ENCODE peak calls at places on chromosome 16, in ten cellular contexts. W, U, D, L, K, Y, Z, G, H and P are unnamed samples.

GRCh38 chr16:29675811-29676643 is 3.0 kb upstream of the QPRT start:
- DNase-seq in W (peak), K (no peak), H (no peak), Y (peak), U (peak), Z (no peak), D (no peak), G (no peak), L (no peak), P (peak)

GRCh38 chr16:84751947-84752346 is 52.1 kb downstream of the USP10 start:
- DNase-seq in D (no peak), Z (no peak), U (no peak), H (no peak), Y (no peak), L (peak), W (no peak), G (no peak), K (no peak), P (peak)

GRCh38 chr16:78869492-78869891 is 731.0 kb downstream of the MAF start:
- DNase-seq in G (no peak), Z (no peak), D (no peak), U (no peak), Y (no peak), W (no peak), L (no peak), H (no peak), K (no peak), P (no peak)

GRCh38 chr16:12613131-12613991 is 190.3 kb downstream of the CPPED1 start:
- DNase-seq in Z (no peak), Y (no peak), L (peak), D (no peak), U (no peak), H (no peak), W (peak), G (no peak), K (no peak), P (peak)

GRCh38 chr16:52861614-52862022 is 191.1 kb downstream of the CHD9NB start:
- DNase-seq in D (no peak), H (no peak), Z (no peak), K (peak), Y (peak), W (no peak), L (no peak), U (peak), G (no peak), P (peak)

GRCh38 chr16:82855471-82855870 is 228.7 kb downstream of the CDH13 start:
- DNase-seq in H (no peak), G (no peak), W (no peak), L (no peak), U (no peak), D (no peak), K (no peak), Z (no peak), Y (no peak), P (no peak)

GRCh38 chr16:4529085-4530060 is 9.2 kb downstream of the CDIP1 start:
- DNase-seq in D (no peak), K (peak), W (peak), U (peak), Z (no peak), L (peak), G (no peak), H (no peak), Y (no peak), P (no peak)

GRCh38 chr16:70646260-70647241 is at the start of gene IL34:
- DNase-seq in Z (peak), U (no peak), L (no peak), K (peak), W (no peak), H (no peak), D (no peak), Y (peak), G (peak), P (no peak)

GRCh38 chr16:27257271-27257670 is 11.3 kb downstream of the NSMCE1 start:
- DNase-seq in Y (no peak), U (no peak), L (no peak), K (no peak), H (no peak), G (no peak), W (no peak), D (no peak), Z (peak), P (no peak)

GRCh38 chr16:87344931-87345631 is 27.9 kb upstream of the C16orf95 start:
- DNase-seq in D (no peak), U (no peak), Z (no peak), Y (peak), G (no peak), K (peak), W (no peak), L (peak), H (no peak), P (no peak)

GRCh38 chr16:85413713-85414663 is 199.1 kb upstream of the GSE1 start:
- DNase-seq in U (no peak), Z (no peak), W (no peak), Y (no peak), G (peak), K (no peak), H (no peak), D (no peak), L (peak), P (no peak)

GRCh38 chr16:46844771-46845170 is 13.8 kb upstream of the C16orf87 start:
- DNase-seq in L (no peak), Y (no peak), D (no peak), G (no peak), K (no peak), H (no peak), Z (no peak), U (peak), W (no peak), P (no peak)

GRCh38 chr16:83530293-83530692 is 277.5 kb upstream of the HSBP1 start:
- DNase-seq in K (no peak), D (no peak), Y (no peak), W (no peak), G (no peak), U (peak), L (no peak), H (no peak), Z (no peak), P (no peak)

GRCh38 chr16:57906385-57907316 is 64.3 kb downstream of the CNGB1 start:
- DNase-seq in L (peak), Y (no peak), G (no peak), Z (no peak), H (no peak), W (no peak), K (no peak), U (no peak), D (peak), P (no peak)

GRCh38 chr16:75559564-75560372 is 3.7 kb upstream of the TMEM231 start:
- DNase-seq in G (no peak), Z (no peak), H (no peak), D (no peak), L (no peak), Y (peak), W (peak), K (no peak), U (peak), P (no peak)

GRCh38 chr16:85988723-85989313 is 89.9 kb downstream of the IRF8 start:
- DNase-seq in Y (no peak), W (peak), H (no peak), L (peak), D (no peak), Z (peak), K (no peak), G (no peak), U (no peak), P (no peak)

GRCh38 chr16:4608704-4608980 is 6.0 kb downstream of the UBALD1 start:
- DNase-seq in K (no peak), Y (no peak), U (no peak), D (no peak), W (no peak), L (no peak), G (no peak), H (no peak), Z (no peak), P (no peak)

GRCh38 chr16:84088695-84089395 is 27.9 kb downstream of the MBTPS1 start:
- DNase-seq in Z (no peak), U (no peak), L (peak), K (no peak), H (peak), D (no peak), G (no peak), Y (peak), W (peak), P (peak)

GRCh38 chr16:81478876-81479496 is 34.4 kb downstream of the CMIP start:
- DNase-seq in Y (no peak), Z (no peak), D (no peak), K (no peak), W (no peak), H (peak), U (no peak), L (no peak), G (no peak), P (no peak)

GRCh38 chr16:47978491-47979490 is 177.0 kb downstream of the ABCC12 start:
- DNase-seq in W (no peak), G (no peak), H (no peak), Z (no peak), L (no peak), Y (no peak), K (no peak), D (no peak), U (no peak), P (no peak)

GRCh38 chr16:66746682-66747081 is 4.7 kb downstream of the DYNC1LI2 start:
- DNase-seq in D (no peak), H (no peak), K (no peak), G (no peak), Z (no peak), W (no peak), Y (no peak), L (no peak), U (no peak), P (no peak)

GRCh38 chr16:1874854-1875253 is 2.9 kb upstream of the MEIOB start:
- DNase-seq in L (no peak), Y (no peak), K (no peak), H (no peak), U (no peak), W (no peak), G (no peak), D (no peak), Z (no peak), P (no peak)

GRCh38 chr16:85028638-85029412 is 1.2 kb downstream of the KIAA0513 start:
- DNase-seq in W (peak), U (peak), K (no peak), L (peak), D (no peak), G (peak), Y (peak), H (no peak), Z (no peak), P (peak)